ENCODE peak calls at places on chromosomes 1 and 21, in five cellular contexts. R, B, M, I and O are unnamed samples.

GRCh38 chr1:8962812-8963669 is 17.4 kb downstream of the CA6 start:
- DNase-seq in R (no peak), B (peak), M (no peak), I (no peak), O (peak)

GRCh38 chr1:98306517-98307089 is 354.9 kb upstream of the SNX7 start:
- DNase-seq in R (no peak), B (no peak), M (no peak), I (no peak), O (no peak)

GRCh38 chr1:181124206-181124825 is 35.8 kb downstream of the IER5 start:
- DNase-seq in R (no peak), B (no peak), M (no peak), I (no peak), O (no peak)

GRCh38 chr1:54566438-54567141 is 18.6 kb downstream of the ACOT11 start:
- DNase-seq in R (no peak), B (no peak), M (no peak), I (no peak), O (no peak)

GRCh38 chr1:162899422-162900168 is 38.6 kb upstream of the CCDC190 start:
- DNase-seq in R (peak), B (no peak), M (peak), I (no peak), O (peak)

GRCh38 chr1:215273838-215274516 is 191.4 kb downstream of the KCNK2 start:
- DNase-seq in R (peak), B (peak), M (no peak), I (no peak), O (peak)

GRCh38 chr21:34545079-34545884 is 33.3 kb upstream of the KCNE1 start:
- DNase-seq in R (no peak), B (peak), M (no peak), I (no peak), O (peak)

GRCh38 chr1:1421147-1421906 is at the start of gene ANKRD65:
- DNase-seq in R (no peak), B (no peak), M (peak), I (no peak), O (no peak)

GRCh38 chr1:19774180-19774785 is 25.4 kb downstream of the TMCO4 start:
- DNase-seq in R (no peak), B (no peak), M (no peak), I (no peak), O (no peak)

GRCh38 chr1:227941509-227942020 is 6.2 kb downstream of the WNT9A start:
- DNase-seq in R (no peak), B (no peak), M (no peak), I (no peak), O (no peak)

GRCh38 chr1:3021233-3021671 is at the start of gene ACTRT2:
- DNase-seq in R (no peak), B (no peak), M (no peak), I (no peak), O (no peak)

GRCh38 chr21:30227128-30227527 is 11.2 kb upstream of the CLDN8 start:
- DNase-seq in R (no peak), B (no peak), M (no peak), I (no peak), O (no peak)

GRCh38 chr1:3777078-3777547 is 4.6 kb downstream of the SMIM1 start:
- DNase-seq in R (no peak), B (no peak), M (no peak), I (no peak), O (no peak)